ENCODE peak calls at places on chromosomes 2 and 18, in seven cellular contexts. X, L, N, R, Y, H and C are unnamed samples.

GRCh38 chr2:127618551-127618950 is 27.4 kb upstream of the GPR17 start:
- DNase-seq in X (no peak), L (no peak), N (no peak), R (no peak), Y (no peak), H (no peak), C (no peak)

GRCh38 chr18:68694316-68694715 is 20.6 kb downstream of the TMX3 start:
- DNase-seq in X (no peak), L (no peak), N (no peak), R (no peak), Y (no peak), H (no peak), C (no peak)

GRCh38 chr2:39424951-39425350 is 12.1 kb downstream of the MAP4K3 start:
- DNase-seq in X (no peak), L (no peak), N (no peak), R (no peak), Y (no peak), H (no peak), C (no peak)

GRCh38 chr18:76892832-76893231 is 70.5 kb downstream of the ZNF236 start:
- DNase-seq in X (no peak), L (no peak), N (no peak), R (peak; percentile 1), Y (no peak), H (no peak), C (no peak)

GRCh38 chr2:68806511-68807109 is 64.6 kb downstream of the BMP10 start:
- DNase-seq in X (no peak), L (no peak), N (no peak), R (peak; percentile 48), Y (no peak), H (peak; percentile 12), C (no peak)

GRCh38 chr18:76615065-76615733 is 120.2 kb upstream of the ZNF516 start:
- DNase-seq in X (no peak), L (no peak), N (no peak), R (no peak), Y (no peak), H (no peak), C (no peak)

GRCh38 chr2:169694113-169694893 is at the start of the genes CFAP210 and PHOSPHO2:
- DNase-seq in X (peak; percentile 97), L (peak; percentile 95), N (peak; percentile 99), R (peak; percentile 80), Y (peak; percentile 92), H (peak; percentile 98), C (peak; percentile 74)

GRCh38 chr2:226023383-226023782 is 623.9 kb downstream of the NYAP2 start:
- DNase-seq in X (no peak), L (no peak), N (no peak), R (no peak), Y (no peak), H (no peak), C (no peak)

GRCh38 chr2:210493528-210493927 is 17.0 kb upstream of the LANCL1 start:
- DNase-seq in X (no peak), L (no peak), N (no peak), R (no peak), Y (no peak), H (no peak), C (no peak)

GRCh38 chr2:226906439-226906796 is 70.6 kb downstream of the RHBDD1 start:
- DNase-seq in X (peak; percentile 36), L (no peak), N (no peak), R (no peak), Y (no peak), H (no peak), C (no peak)

GRCh38 chr2:203549406-203549805 is 14.3 kb upstream of the RAPH1 start:
- DNase-seq in X (no peak), L (no peak), N (no peak), R (no peak), Y (no peak), H (no peak), C (no peak)

GRCh38 chr18:31070206-31070605 is 27.7 kb upstream of the DSC3 start:
- DNase-seq in X (no peak), L (no peak), N (no peak), R (no peak), Y (no peak), H (no peak), C (no peak)

GRCh38 chr18:34659579-34660517 is 50.2 kb upstream of the DTNA start:
- DNase-seq in X (no peak), L (peak; percentile 70), N (peak; percentile 83), R (peak; percentile 88), Y (peak; percentile 89), H (peak; percentile 80), C (peak; percentile 93)

GRCh38 chr2:240429341-240429871 is 6.1 kb upstream of the GPC1 start:
- DNase-seq in X (no peak), L (no peak), N (peak; percentile 13), R (no peak), Y (no peak), H (no peak), C (no peak)

GRCh38 chr2:233708942-233709341 is 3.8 kb upstream of the UGT1A5 start:
- DNase-seq in X (no peak), L (no peak), N (no peak), R (no peak), Y (no peak), H (no peak), C (no peak)

GRCh38 chr18:58235001-58235436 is 191.0 kb downstream of the NEDD4L start:
- DNase-seq in X (no peak), L (peak; percentile 50), N (no peak), R (no peak), Y (no peak), H (no peak), C (no peak)

GRCh38 chr2:105578166-105578565 is 166.5 kb upstream of the NCK2 start:
- DNase-seq in X (no peak), L (no peak), N (no peak), R (no peak), Y (no peak), H (no peak), C (no peak)